ENCODE peak calls at places on chromosome 18, in eight cellular contexts. L is effector memory CD4-positive, alpha-beta T cell; K is fibroblast of lung; W is endodermal cell; B is iPS DF 6.9; Z is spleen; V is psoas muscle; O is CD8-positive, alpha-beta memory T cell. C is an unnamed sample. For H3K9me3, the result is how much of the 10 kb centered on the place peaks cover.

GRCh38 chr18:24869285-24869684 is 408.8 kb downstream of the HRH4 start:
- DNase-seq in Z (no peak), K (no peak), V (no peak), L (no peak), B (no peak), W (no peak), O (no peak), C (no peak)

GRCh38 chr18:8084160-8084559 is 517.0 kb downstream of the PTPRM start:
- DNase-seq in L (no peak), B (peak), K (peak), Z (no peak), O (no peak), W (peak), V (no peak), C (no peak)

GRCh38 chr18:25834061-25834460 is 256.4 kb downstream of the SS18 start:
- DNase-seq in O (no peak), Z (no peak), K (no peak), W (no peak), B (no peak), L (no peak), V (no peak), C (no peak)

GRCh38 chr18:56257215-56257614 is 381.2 kb downstream of the TXNL1 start:
- DNase-seq in B (no peak), W (no peak), V (no peak), O (no peak), K (peak), Z (no peak), L (no peak), C (no peak)

GRCh38 chr18:31835528-31836138 is 75.0 kb upstream of the SLC25A52 start:
- DNase-seq in O (no peak), Z (no peak), W (no peak), K (peak), V (no peak), L (no peak), B (no peak), C (no peak)

GRCh38 chr18:49340446-49340845 is 120.0 kb downstream of the DYM start:
- DNase-seq in W (no peak), B (no peak), L (no peak), Z (no peak), K (peak), O (no peak), V (no peak), C (no peak)

GRCh38 chr18:56511996-56512395 is 126.4 kb downstream of the TXNL1 start:
- DNase-seq in W (no peak), K (no peak), O (no peak), L (no peak), Z (no peak), V (no peak), B (no peak), C (no peak)

GRCh38 chr18:41490861-41491260 is 464.2 kb upstream of the PIK3C3 start:
- DNase-seq in L (no peak), B (no peak), V (no peak), O (no peak), K (no peak), W (no peak), Z (no peak), C (no peak)

GRCh38 chr18:23331091-23331920 is 121.8 kb upstream of the RIOK3 start:
- DNase-seq in O (no peak), K (no peak), Z (no peak), B (no peak), V (no peak), W (peak), L (no peak), C (no peak)

GRCh38 chr18:32974421-32975165 is 201.8 kb upstream of the KLHL14 start:
- DNase-seq in W (no peak), L (no peak), V (no peak), B (no peak), Z (no peak), K (peak), O (no peak), C (no peak)

GRCh38 chr18:61531891-61532290 is 198.7 kb downstream of the CDH20 start:
- DNase-seq in K (no peak), L (no peak), B (no peak), V (no peak), Z (no peak), O (no peak), W (no peak), C (no peak)

GRCh38 chr18:12403601-12404506 is 3.9 kb upstream of the PRELID3A start:
- DNase-seq in L (no peak), B (no peak), O (no peak), Z (peak), V (no peak), K (peak), W (no peak), C (no peak)

GRCh38 chr18:70559446-70559845 is 270.6 kb downstream of the SOCS6 start:
- DNase-seq in K (no peak), O (no peak), Z (no peak), L (no peak), B (no peak), W (no peak), V (no peak), C (no peak)

GRCh38 chr18:2410688-2411087 is 160.6 kb downstream of the METTL4 start:
- DNase-seq in W (no peak), L (no peak), K (peak), B (no peak), O (no peak), Z (no peak), V (no peak), C (no peak)

GRCh38 chr18:58858591-58859468 is 5.8 kb upstream of the ZNF532 start:
- DNase-seq in L (no peak), K (peak), W (no peak), B (no peak), V (peak), Z (no peak), O (no peak), C (no peak)

GRCh38 chr18:67735506-67735905 is 219.0 kb upstream of the DSEL start:
- DNase-seq in O (no peak), B (no peak), W (no peak), L (no peak), V (no peak), K (no peak), Z (no peak), C (no peak)

DNA sequence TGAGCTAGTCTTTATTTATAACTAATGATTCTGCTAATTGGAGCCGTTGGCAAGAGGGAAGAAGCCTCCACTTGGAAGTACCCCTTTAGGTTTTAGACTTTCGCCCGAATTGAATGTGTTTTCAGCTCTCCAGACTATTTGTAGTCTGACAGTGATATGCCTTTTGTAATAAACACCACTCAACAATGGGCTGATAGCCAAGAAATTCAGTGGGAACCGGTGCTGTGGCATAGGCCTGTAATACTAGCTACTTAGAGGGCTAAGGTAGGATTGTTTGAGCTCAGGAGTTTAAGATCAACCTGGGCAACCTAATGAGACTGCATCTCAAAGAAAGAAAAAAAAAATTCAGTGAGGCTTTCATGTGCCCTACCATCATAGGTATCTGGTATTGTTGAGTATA is 13.6 kb upstream of the ZSCAN30 start:
- DNase-seq in Z (no peak), B (no peak), L (no peak), W (no peak), K (no peak), V (no peak), O (no peak), C (no peak)
- H3K9me3 ChIP-seq in Z (half or more), B (under half), L (half or more), W (half or more), K (under half), V (half or more), O (under half), C (under half)

GRCh38 chr18:35242426-35242825 is 1.6 kb downstream of the ZNF397 start:
- DNase-seq in L (no peak), W (no peak), O (no peak), Z (no peak), V (no peak), K (no peak), B (no peak), C (no peak)
- H3K9me3 ChIP-seq in L (under half), W (half or more), O (under half), Z (under half), V (under half), K (under half), B (under half), C (under half)

DNA sequence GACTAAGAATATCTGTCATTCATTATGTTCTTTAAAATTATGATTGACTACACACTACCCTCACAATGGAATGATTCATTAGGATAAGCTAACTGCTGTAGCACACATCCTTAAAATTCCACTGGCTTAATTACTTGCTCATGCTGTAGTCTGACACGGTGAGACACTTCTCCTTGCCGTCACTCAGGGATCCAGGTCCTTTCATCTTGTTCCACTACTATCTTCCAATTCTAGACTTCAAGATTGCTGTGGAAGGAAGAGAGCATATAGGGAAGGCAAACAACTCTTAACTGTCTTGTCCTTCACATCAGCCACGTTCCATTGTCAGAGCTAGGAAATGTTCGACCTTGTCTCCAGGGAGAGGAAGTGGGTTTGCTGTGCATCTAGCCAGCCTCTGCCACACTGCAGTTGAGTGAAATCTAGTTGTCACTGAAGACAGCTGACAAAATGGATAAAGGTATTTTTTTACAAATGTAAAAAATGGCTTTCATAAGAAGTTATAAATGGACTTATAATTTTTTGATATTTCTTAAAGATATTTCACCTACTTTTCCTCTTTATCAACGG is 30.1 kb downstream of the GREB1L start:
- DNase-seq in L (no peak), B (no peak), K (no peak), Z (no peak), O (no peak), V (no peak), W (no peak), C (no peak)
- H3K9me3 ChIP-seq in L (under half), B (under half), K (under half), Z (under half), O (under half), V (under half), W (under half), C (under half)

GRCh38 chr18:14976736-14977430 is 228.9 kb downstream of the ANKRD30B start:
- DNase-seq in W (no peak), K (no peak), Z (no peak), B (no peak), O (no peak), V (no peak), L (no peak), C (no peak)
- H3K9me3 ChIP-seq in W (under half), K (under half), Z (under half), B (under half), O (under half), V (under half), L (under half), C (under half)

GRCh38 chr18:47771922-47772321 is 158.5 kb downstream of the SMAD2 start:
- DNase-seq in L (no peak), W (no peak), B (no peak), K (no peak), Z (no peak), V (no peak), O (no peak), C (no peak)
- H3K9me3 ChIP-seq in L (under half), W (under half), B (under half), K (under half), Z (under half), V (under half), O (under half), C (under half)

DNA sequence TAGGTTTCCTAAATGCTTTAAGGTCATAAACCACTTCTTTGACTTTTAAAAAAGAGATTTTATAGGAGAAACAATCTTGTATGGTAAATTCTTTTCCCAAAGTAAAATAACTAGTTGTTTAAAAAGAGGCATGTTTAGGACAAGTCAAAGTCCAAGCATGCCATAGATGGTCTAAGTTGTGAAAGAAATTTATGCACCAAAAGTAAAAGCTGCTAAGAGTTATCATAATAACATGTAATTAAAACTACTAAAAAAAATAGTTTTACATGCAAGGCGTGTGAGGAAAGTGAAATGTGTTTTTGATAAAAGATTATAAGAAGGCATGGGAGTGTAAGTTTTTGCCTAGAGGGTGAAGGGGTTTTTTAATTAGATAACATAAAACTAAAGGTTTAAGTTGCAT is 22.5 kb downstream of the FAM210A start:
- DNase-seq in K (peak), V (no peak), Z (no peak), O (no peak), B (no peak), W (no peak), L (no peak), C (no peak)
- H3K9me3 ChIP-seq in K (under half), V (under half), Z (half or more), O (under half), B (under half), W (half or more), L (under half), C (under half)

GRCh38 chr18:44823782-44824181 is 143.1 kb downstream of the SETBP1 start:
- DNase-seq in B (no peak), K (peak), Z (no peak), V (no peak), W (no peak), O (no peak), L (no peak), C (no peak)
- H3K9me3 ChIP-seq in B (under half), K (under half), Z (under half), V (under half), W (under half), O (under half), L (under half), C (under half)

GRCh38 chr18:79902075-79902474 is 49.4 kb downstream of the SLC66A2 start:
- DNase-seq in W (no peak), B (no peak), Z (peak), V (no peak), O (no peak), K (no peak), L (no peak), C (no peak)
- H3K9me3 ChIP-seq in W (under half), B (under half), Z (under half), V (under half), O (under half), K (under half), L (under half), C (under half)

GRCh38 chr18:9619056-9619455 is 4.7 kb upstream of the PPP4R1 start:
- DNase-seq in K (peak), L (no peak), Z (no peak), B (no peak), W (no peak), O (no peak), V (no peak), C (no peak)
- H3K9me3 ChIP-seq in K (under half), L (under half), Z (under half), B (under half), W (under half), O (under half), V (under half), C (under half)

GRCh38 chr18:78637442-78638402 is 341.9 kb upstream of the SALL3 start:
- DNase-seq in L (no peak), W (no peak), V (no peak), O (no peak), Z (no peak), K (no peak), B (no peak), C (no peak)
- H3K9me3 ChIP-seq in L (under half), W (under half), V (under half), O (under half), Z (under half), K (under half), B (under half), C (under half)